ENCODE peak calls at places on chromosome 10, in five cellular contexts. One of them, this sample, is unnamed.

GRCh38 chr10:37734971-37735370 is 122.4 kb downstream of the ZNF248 start:
- DNase-seq in body of pancreas: no peak
- DNase-seq in right atrium auricular region: no peak
- DNase-seq in HFF-Myc: no peak
- DNase-seq in fibroblast of mammary gland: no peak
- DNase-seq in this sample: no peak

GRCh38 chr10:30671011-30671616 is 41.6 kb upstream of the LYZL2 start:
- DNase-seq in HFF-Myc: peak
- DNase-seq in right atrium auricular region: no peak
- DNase-seq in fibroblast of mammary gland: peak
- DNase-seq in body of pancreas: peak
- DNase-seq in this sample: no peak

GRCh38 chr10:29517352-29517923 is 117.3 kb downstream of the SVIL start:
- DNase-seq in HFF-Myc: no peak
- DNase-seq in body of pancreas: peak
- DNase-seq in fibroblast of mammary gland: peak
- DNase-seq in right atrium auricular region: no peak
- DNase-seq in this sample: no peak

GRCh38 chr10:80185522-80186299 is 19.6 kb downstream of the ANXA11 start:
- DNase-seq in HFF-Myc: no peak
- DNase-seq in fibroblast of mammary gland: no peak
- DNase-seq in right atrium auricular region: no peak
- DNase-seq in body of pancreas: no peak
- DNase-seq in this sample: no peak

GRCh38 chr10:78507761-78508160 is 474.1 kb downstream of the RPS24 start:
- DNase-seq in right atrium auricular region: no peak
- DNase-seq in body of pancreas: no peak
- DNase-seq in fibroblast of mammary gland: no peak
- DNase-seq in HFF-Myc: no peak
- DNase-seq in this sample: no peak

GRCh38 chr10:96337106-96337505 is 21.7 kb downstream of the OPALIN start:
- DNase-seq in right atrium auricular region: no peak
- DNase-seq in body of pancreas: no peak
- DNase-seq in HFF-Myc: no peak
- DNase-seq in fibroblast of mammary gland: no peak
- DNase-seq in this sample: no peak

GRCh38 chr10:85851300-85851699 is 515.3 kb downstream of the GRID1 start:
- DNase-seq in HFF-Myc: no peak
- DNase-seq in right atrium auricular region: no peak
- DNase-seq in fibroblast of mammary gland: peak
- DNase-seq in body of pancreas: no peak
- DNase-seq in this sample: peak

GRCh38 chr10:60480865-60481563 is 91.3 kb upstream of the ANK3 start:
- DNase-seq in right atrium auricular region: no peak
- DNase-seq in fibroblast of mammary gland: peak
- DNase-seq in HFF-Myc: peak
- DNase-seq in body of pancreas: peak
- DNase-seq in this sample: peak

GRCh38 chr10:47218803-47219202 is 81.2 kb upstream of the GDF10 start:
- DNase-seq in right atrium auricular region: peak
- DNase-seq in HFF-Myc: no peak
- DNase-seq in fibroblast of mammary gland: no peak
- DNase-seq in body of pancreas: no peak
- DNase-seq in this sample: no peak

GRCh38 chr10:124999433-125000365 is 57.8 kb downstream of the ZRANB1 start:
- DNase-seq in body of pancreas: peak
- DNase-seq in HFF-Myc: no peak
- DNase-seq in fibroblast of mammary gland: peak
- DNase-seq in right atrium auricular region: peak
- DNase-seq in this sample: no peak

GRCh38 chr10:103154464-103155299 is 38.4 kb downstream of the NT5C2 start:
- DNase-seq in fibroblast of mammary gland: peak
- DNase-seq in body of pancreas: no peak
- DNase-seq in HFF-Myc: no peak
- DNase-seq in right atrium auricular region: no peak
- DNase-seq in this sample: no peak

GRCh38 chr10:71314028-71314693 is 4.9 kb upstream of the SLC29A3 start:
- DNase-seq in right atrium auricular region: peak
- DNase-seq in body of pancreas: peak
- DNase-seq in HFF-Myc: peak
- DNase-seq in fibroblast of mammary gland: peak
- DNase-seq in this sample: no peak

GRCh38 chr10:124544711-124545110 is 83.1 kb downstream of the LHPP start:
- DNase-seq in right atrium auricular region: no peak
- DNase-seq in body of pancreas: no peak
- DNase-seq in fibroblast of mammary gland: no peak
- DNase-seq in HFF-Myc: no peak
- DNase-seq in this sample: no peak

GRCh38 chr10:85433248-85433647 is 933.3 kb downstream of the GRID1 start:
- DNase-seq in body of pancreas: no peak
- DNase-seq in fibroblast of mammary gland: no peak
- DNase-seq in HFF-Myc: no peak
- DNase-seq in right atrium auricular region: no peak
- DNase-seq in this sample: no peak

GRCh38 chr10:71536332-71536731 is 139.6 kb downstream of the CDH23 start:
- DNase-seq in HFF-Myc: no peak
- DNase-seq in body of pancreas: no peak
- DNase-seq in right atrium auricular region: no peak
- DNase-seq in fibroblast of mammary gland: peak
- DNase-seq in this sample: no peak

GRCh38 chr10:6657669-6658068 is 77.6 kb upstream of the PRKCQ start:
- DNase-seq in body of pancreas: no peak
- DNase-seq in HFF-Myc: no peak
- DNase-seq in fibroblast of mammary gland: no peak
- DNase-seq in right atrium auricular region: no peak
- DNase-seq in this sample: no peak

GRCh38 chr10:107740962-107741690 is 576.6 kb upstream of the SORCS1 start:
- DNase-seq in fibroblast of mammary gland: peak
- DNase-seq in right atrium auricular region: no peak
- DNase-seq in body of pancreas: no peak
- DNase-seq in HFF-Myc: no peak
- DNase-seq in this sample: peak
- H3K4me3 ChIP-seq in fibroblast of mammary gland: no peak
- H3K4me3 ChIP-seq in right atrium auricular region: no peak
- H3K4me3 ChIP-seq in body of pancreas: no peak
- H3K4me3 ChIP-seq in HFF-Myc: no peak
- H3K4me3 ChIP-seq in this sample: no peak

GRCh38 chr10:126518186-126519080 is 130.2 kb upstream of the ADAM12 start:
- DNase-seq in right atrium auricular region: no peak
- DNase-seq in body of pancreas: no peak
- DNase-seq in fibroblast of mammary gland: no peak
- DNase-seq in HFF-Myc: no peak
- DNase-seq in this sample: no peak

GRCh38 chr10:126521354-126521753 is 133.1 kb upstream of the ADAM12 start:
- DNase-seq in body of pancreas: no peak
- DNase-seq in HFF-Myc: no peak
- DNase-seq in fibroblast of mammary gland: no peak
- DNase-seq in right atrium auricular region: no peak
- DNase-seq in this sample: no peak

GRCh38 chr10:126519992-126520391 is 131.7 kb upstream of the ADAM12 start:
- DNase-seq in fibroblast of mammary gland: no peak
- DNase-seq in right atrium auricular region: no peak
- DNase-seq in HFF-Myc: no peak
- DNase-seq in body of pancreas: no peak
- DNase-seq in this sample: no peak

GRCh38 chr10:126520918-126521317 is 132.6 kb upstream of the ADAM12 start:
- DNase-seq in right atrium auricular region: no peak
- DNase-seq in fibroblast of mammary gland: no peak
- DNase-seq in HFF-Myc: no peak
- DNase-seq in body of pancreas: no peak
- DNase-seq in this sample: no peak

GRCh38 chr10:126519188-126519587 is 130.9 kb upstream of the ADAM12 start:
- DNase-seq in body of pancreas: no peak
- DNase-seq in HFF-Myc: no peak
- DNase-seq in right atrium auricular region: no peak
- DNase-seq in fibroblast of mammary gland: no peak
- DNase-seq in this sample: no peak
- H3K4me3 ChIP-seq in body of pancreas: no peak
- H3K4me3 ChIP-seq in HFF-Myc: no peak
- H3K4me3 ChIP-seq in right atrium auricular region: no peak
- H3K4me3 ChIP-seq in fibroblast of mammary gland: no peak
- H3K4me3 ChIP-seq in this sample: no peak

DNA sequence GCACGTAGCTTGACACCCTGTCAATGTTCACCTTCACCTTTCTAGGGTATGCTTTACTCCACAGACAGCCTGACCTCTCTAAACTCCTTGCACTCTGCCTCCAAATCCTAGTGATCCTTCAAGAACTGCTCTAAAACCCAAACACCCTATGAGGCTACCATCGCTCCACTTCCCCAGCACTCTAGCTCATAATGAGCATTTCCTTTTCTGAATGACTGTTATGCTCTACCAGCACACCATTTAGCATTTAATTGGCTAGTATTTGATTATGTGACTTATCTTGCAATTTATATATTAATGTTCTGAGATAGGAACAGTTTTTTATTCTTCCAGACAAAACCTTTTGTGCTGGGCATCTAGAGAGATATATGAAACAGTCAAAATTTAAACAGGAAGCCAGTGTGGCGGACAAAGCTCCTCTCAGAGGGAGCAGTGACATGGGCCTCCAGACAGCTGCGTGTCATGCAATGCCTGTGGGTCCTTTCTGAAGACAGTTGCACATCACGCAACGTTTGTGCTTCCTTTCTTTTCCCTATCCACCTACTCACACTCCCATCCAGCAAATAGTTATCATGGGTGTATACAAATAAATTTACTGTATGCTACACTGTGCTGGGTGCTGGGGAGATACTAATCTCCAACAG is 86.3 kb downstream of the ALOX5 start:
- DNase-seq in right atrium auricular region: no peak
- DNase-seq in body of pancreas: no peak
- DNase-seq in HFF-Myc: no peak
- DNase-seq in fibroblast of mammary gland: no peak
- DNase-seq in this sample: no peak
- H3K4me3 ChIP-seq in right atrium auricular region: no peak
- H3K4me3 ChIP-seq in body of pancreas: no peak
- H3K4me3 ChIP-seq in HFF-Myc: no peak
- H3K4me3 ChIP-seq in fibroblast of mammary gland: no peak
- H3K4me3 ChIP-seq in this sample: no peak

GRCh38 chr10:116740971-116741370 is 1.4 kb downstream of the HSPA12A start:
- DNase-seq in right atrium auricular region: no peak
- DNase-seq in HFF-Myc: no peak
- DNase-seq in fibroblast of mammary gland: no peak
- DNase-seq in body of pancreas: no peak
- DNase-seq in this sample: no peak
- H3K4me3 ChIP-seq in right atrium auricular region: peak
- H3K4me3 ChIP-seq in HFF-Myc: peak
- H3K4me3 ChIP-seq in fibroblast of mammary gland: peak
- H3K4me3 ChIP-seq in body of pancreas: no peak
- H3K4me3 ChIP-seq in this sample: peak

GRCh38 chr10:68897336-68897741 is 3.8 kb upstream of the DDX50 start:
- DNase-seq in body of pancreas: peak
- DNase-seq in fibroblast of mammary gland: peak
- DNase-seq in right atrium auricular region: no peak
- DNase-seq in HFF-Myc: peak
- DNase-seq in this sample: peak

GRCh38 chr10:68901106-68901927 is at the start of gene DDX50:
- DNase-seq in body of pancreas: peak
- DNase-seq in fibroblast of mammary gland: peak
- DNase-seq in right atrium auricular region: peak
- DNase-seq in HFF-Myc: peak
- DNase-seq in this sample: peak

GRCh38 chr10:68899186-68899745 is 1.8 kb upstream of the DDX50 start:
- DNase-seq in HFF-Myc: no peak
- DNase-seq in fibroblast of mammary gland: no peak
- DNase-seq in right atrium auricular region: no peak
- DNase-seq in body of pancreas: no peak
- DNase-seq in this sample: no peak

GRCh38 chr10:68900427-68901105 is 549 bp upstream of the DDX50 start:
- DNase-seq in body of pancreas: no peak
- DNase-seq in right atrium auricular region: no peak
- DNase-seq in HFF-Myc: peak
- DNase-seq in fibroblast of mammary gland: no peak
- DNase-seq in this sample: peak

GRCh38 chr10:68902382-68902781 is 1.3 kb downstream of the DDX50 start:
- DNase-seq in HFF-Myc: no peak
- DNase-seq in fibroblast of mammary gland: no peak
- DNase-seq in body of pancreas: no peak
- DNase-seq in right atrium auricular region: no peak
- DNase-seq in this sample: no peak
- H3K4me3 ChIP-seq in HFF-Myc: peak
- H3K4me3 ChIP-seq in fibroblast of mammary gland: peak
- H3K4me3 ChIP-seq in body of pancreas: no peak
- H3K4me3 ChIP-seq in right atrium auricular region: no peak
- H3K4me3 ChIP-seq in this sample: peak

GRCh38 chr10:131905279-131905595 is 4.4 kb downstream of the PPP2R2D start:
- DNase-seq in body of pancreas: no peak
- DNase-seq in right atrium auricular region: no peak
- DNase-seq in HFF-Myc: no peak
- DNase-seq in fibroblast of mammary gland: no peak
- DNase-seq in this sample: no peak

GRCh38 chr10:131902211-131902610 is 1.4 kb downstream of the PPP2R2D start:
- DNase-seq in body of pancreas: no peak
- DNase-seq in fibroblast of mammary gland: no peak
- DNase-seq in HFF-Myc: no peak
- DNase-seq in right atrium auricular region: no peak
- DNase-seq in this sample: no peak

GRCh38 chr10:131900350-131901152 is at the start of gene PPP2R2D:
- DNase-seq in HFF-Myc: peak
- DNase-seq in fibroblast of mammary gland: peak
- DNase-seq in body of pancreas: peak
- DNase-seq in right atrium auricular region: peak
- DNase-seq in this sample: peak

GRCh38 chr10:131901181-131901829 is 497 bp downstream of the PPP2R2D start:
- DNase-seq in body of pancreas: peak
- DNase-seq in right atrium auricular region: no peak
- DNase-seq in fibroblast of mammary gland: peak
- DNase-seq in HFF-Myc: no peak
- DNase-seq in this sample: no peak

DNA sequence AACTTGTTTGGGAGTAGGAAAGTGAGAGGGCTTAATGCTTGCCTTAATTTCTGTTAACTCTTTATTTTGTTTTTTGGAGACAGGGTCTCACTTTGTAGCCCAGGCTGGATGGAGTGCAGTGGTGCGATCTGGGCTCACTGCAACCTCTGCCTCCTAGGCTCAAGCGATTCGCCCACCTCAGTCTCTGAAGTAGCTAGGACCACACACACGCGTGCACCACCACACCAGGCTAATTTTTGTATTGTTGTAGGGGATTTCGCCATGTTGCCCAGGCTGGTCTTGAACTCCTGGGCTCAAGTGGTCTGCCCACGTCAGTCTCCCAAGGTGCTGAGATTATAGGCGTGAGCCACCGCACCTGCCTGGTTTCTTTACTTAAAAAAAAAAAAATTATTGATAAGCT is 1.9 kb downstream of the PPP2R2D start:
- DNase-seq in fibroblast of mammary gland: no peak
- DNase-seq in right atrium auricular region: no peak
- DNase-seq in body of pancreas: no peak
- DNase-seq in HFF-Myc: no peak
- DNase-seq in this sample: no peak
- H3K4me3 ChIP-seq in fibroblast of mammary gland: no peak
- H3K4me3 ChIP-seq in right atrium auricular region: peak
- H3K4me3 ChIP-seq in body of pancreas: no peak
- H3K4me3 ChIP-seq in HFF-Myc: peak
- H3K4me3 ChIP-seq in this sample: no peak

This sample was measured in skeletal muscle cell.